ENCODE peak calls at places on chromosomes 13 and 19, in seven cellular contexts. One of them, this sample, is unnamed.

GRCh38 chr19:9645466-9645865 is 24.4 kb upstream of the ZNF561 start:
- DNase-seq in SW 1271: peak; percentile 9
- DNase-seq in stimulated activated CD4-positive, alpha-beta T cell treated with anti-CD3 and anti-CD28 coated beads, TNF-alpha, amount 100 ng/mL, for 24 hours: no peak
- DNase-seq in PC-9: peak; percentile 33
- DNase-seq in activated T-helper 1 cell treated with anti-CD3 and anti-CD28 coated beads, Interleukin-12 subunit alpha, Interleukin-12 subunit beta, Interleukin-2, Interleukin-4 antibody, amounts not matched to agents 30 ng/mL and 10 ng/mL and 1 ng/mL, durations not matched to agents 14 hours and 24 hours and 36 hours: no peak
- DNase-seq in LoVo: no peak
- DNase-seq in retina: no peak
- DNase-seq in this sample: no peak

GRCh38 chr19:2290441-2291184 is 8.6 kb upstream of the PEAK3 start:
- DNase-seq in stimulated activated CD4-positive, alpha-beta T cell treated with anti-CD3 and anti-CD28 coated beads, TNF-alpha, amount 100 ng/mL, for 24 hours: no peak
- DNase-seq in LoVo: no peak
- DNase-seq in retina: peak; percentile 66
- DNase-seq in PC-9: no peak
- DNase-seq in activated T-helper 1 cell treated with anti-CD3 and anti-CD28 coated beads, Interleukin-12 subunit alpha, Interleukin-12 subunit beta, Interleukin-2, Interleukin-4 antibody, amounts not matched to agents 30 ng/mL and 10 ng/mL and 1 ng/mL, durations not matched to agents 14 hours and 24 hours and 36 hours: peak; percentile 25
- DNase-seq in SW 1271: no peak
- DNase-seq in this sample: no peak

GRCh38 chr19:8302734-8303133 is 5.4 kb downstream of the CD320 start:
- DNase-seq in activated T-helper 1 cell treated with anti-CD3 and anti-CD28 coated beads, Interleukin-12 subunit alpha, Interleukin-12 subunit beta, Interleukin-2, Interleukin-4 antibody, amounts not matched to agents 30 ng/mL and 10 ng/mL and 1 ng/mL, durations not matched to agents 14 hours and 24 hours and 36 hours: no peak
- DNase-seq in stimulated activated CD4-positive, alpha-beta T cell treated with anti-CD3 and anti-CD28 coated beads, TNF-alpha, amount 100 ng/mL, for 24 hours: no peak
- DNase-seq in retina: no peak
- DNase-seq in SW 1271: no peak
- DNase-seq in LoVo: no peak
- DNase-seq in PC-9: no peak
- DNase-seq in this sample: no peak

GRCh38 chr13:97495678-97496077 is 61.7 kb downstream of the RAP2A start:
- DNase-seq in stimulated activated CD4-positive, alpha-beta T cell treated with anti-CD3 and anti-CD28 coated beads, TNF-alpha, amount 100 ng/mL, for 24 hours: no peak
- DNase-seq in retina: no peak
- DNase-seq in PC-9: peak; percentile 50
- DNase-seq in SW 1271: no peak
- DNase-seq in LoVo: no peak
- DNase-seq in activated T-helper 1 cell treated with anti-CD3 and anti-CD28 coated beads, Interleukin-12 subunit alpha, Interleukin-12 subunit beta, Interleukin-2, Interleukin-4 antibody, amounts not matched to agents 30 ng/mL and 10 ng/mL and 1 ng/mL, durations not matched to agents 14 hours and 24 hours and 36 hours: no peak
- DNase-seq in this sample: no peak

GRCh38 chr19:34243876-34244578 is 10.3 kb upstream of the GARRE1 start:
- DNase-seq in activated T-helper 1 cell treated with anti-CD3 and anti-CD28 coated beads, Interleukin-12 subunit alpha, Interleukin-12 subunit beta, Interleukin-2, Interleukin-4 antibody, amounts not matched to agents 30 ng/mL and 10 ng/mL and 1 ng/mL, durations not matched to agents 14 hours and 24 hours and 36 hours: no peak
- DNase-seq in LoVo: no peak
- DNase-seq in PC-9: no peak
- DNase-seq in stimulated activated CD4-positive, alpha-beta T cell treated with anti-CD3 and anti-CD28 coated beads, TNF-alpha, amount 100 ng/mL, for 24 hours: no peak
- DNase-seq in SW 1271: no peak
- DNase-seq in retina: no peak
- DNase-seq in this sample: no peak

GRCh38 chr13:46622918-46623256 is 69.9 kb downstream of the LRCH1 start:
- DNase-seq in stimulated activated CD4-positive, alpha-beta T cell treated with anti-CD3 and anti-CD28 coated beads, TNF-alpha, amount 100 ng/mL, for 24 hours: no peak
- DNase-seq in SW 1271: no peak
- DNase-seq in retina: no peak
- DNase-seq in PC-9: no peak
- DNase-seq in LoVo: no peak
- DNase-seq in activated T-helper 1 cell treated with anti-CD3 and anti-CD28 coated beads, Interleukin-12 subunit alpha, Interleukin-12 subunit beta, Interleukin-2, Interleukin-4 antibody, amounts not matched to agents 30 ng/mL and 10 ng/mL and 1 ng/mL, durations not matched to agents 14 hours and 24 hours and 36 hours: no peak
- DNase-seq in this sample: peak; percentile 21

GRCh38 chr13:98396071-98396710 is 180.7 kb downstream of the STK24 start:
- DNase-seq in SW 1271: no peak
- DNase-seq in LoVo: no peak
- DNase-seq in retina: no peak
- DNase-seq in stimulated activated CD4-positive, alpha-beta T cell treated with anti-CD3 and anti-CD28 coated beads, TNF-alpha, amount 100 ng/mL, for 24 hours: no peak
- DNase-seq in activated T-helper 1 cell treated with anti-CD3 and anti-CD28 coated beads, Interleukin-12 subunit alpha, Interleukin-12 subunit beta, Interleukin-2, Interleukin-4 antibody, amounts not matched to agents 30 ng/mL and 10 ng/mL and 1 ng/mL, durations not matched to agents 14 hours and 24 hours and 36 hours: no peak
- DNase-seq in PC-9: no peak
- DNase-seq in this sample: no peak

GRCh38 chr19:2551864-2552185 is 75.9 kb downstream of the GADD45B start:
- DNase-seq in PC-9: no peak
- DNase-seq in LoVo: no peak
- DNase-seq in stimulated activated CD4-positive, alpha-beta T cell treated with anti-CD3 and anti-CD28 coated beads, TNF-alpha, amount 100 ng/mL, for 24 hours: no peak
- DNase-seq in retina: peak; percentile 21
- DNase-seq in SW 1271: no peak
- DNase-seq in activated T-helper 1 cell treated with anti-CD3 and anti-CD28 coated beads, Interleukin-12 subunit alpha, Interleukin-12 subunit beta, Interleukin-2, Interleukin-4 antibody, amounts not matched to agents 30 ng/mL and 10 ng/mL and 1 ng/mL, durations not matched to agents 14 hours and 24 hours and 36 hours: no peak
- DNase-seq in this sample: no peak

GRCh38 chr13:99296270-99296865 is 10.8 kb downstream of the GPR183 start:
- DNase-seq in PC-9: no peak
- DNase-seq in SW 1271: no peak
- DNase-seq in LoVo: no peak
- DNase-seq in retina: no peak
- DNase-seq in stimulated activated CD4-positive, alpha-beta T cell treated with anti-CD3 and anti-CD28 coated beads, TNF-alpha, amount 100 ng/mL, for 24 hours: no peak
- DNase-seq in activated T-helper 1 cell treated with anti-CD3 and anti-CD28 coated beads, Interleukin-12 subunit alpha, Interleukin-12 subunit beta, Interleukin-2, Interleukin-4 antibody, amounts not matched to agents 30 ng/mL and 10 ng/mL and 1 ng/mL, durations not matched to agents 14 hours and 24 hours and 36 hours: no peak
- DNase-seq in this sample: no peak

GRCh38 chr13:42258747-42259146 is 13.2 kb upstream of the AKAP11 start:
- DNase-seq in LoVo: no peak
- DNase-seq in activated T-helper 1 cell treated with anti-CD3 and anti-CD28 coated beads, Interleukin-12 subunit alpha, Interleukin-12 subunit beta, Interleukin-2, Interleukin-4 antibody, amounts not matched to agents 30 ng/mL and 10 ng/mL and 1 ng/mL, durations not matched to agents 14 hours and 24 hours and 36 hours: no peak
- DNase-seq in stimulated activated CD4-positive, alpha-beta T cell treated with anti-CD3 and anti-CD28 coated beads, TNF-alpha, amount 100 ng/mL, for 24 hours: no peak
- DNase-seq in PC-9: no peak
- DNase-seq in SW 1271: no peak
- DNase-seq in retina: no peak
- DNase-seq in this sample: no peak

GRCh38 chr13:43364210-43365041 is 341.0 kb downstream of the DNAJC15 start:
- DNase-seq in activated T-helper 1 cell treated with anti-CD3 and anti-CD28 coated beads, Interleukin-12 subunit alpha, Interleukin-12 subunit beta, Interleukin-2, Interleukin-4 antibody, amounts not matched to agents 30 ng/mL and 10 ng/mL and 1 ng/mL, durations not matched to agents 14 hours and 24 hours and 36 hours: no peak
- DNase-seq in PC-9: no peak
- DNase-seq in retina: peak; percentile 26
- DNase-seq in stimulated activated CD4-positive, alpha-beta T cell treated with anti-CD3 and anti-CD28 coated beads, TNF-alpha, amount 100 ng/mL, for 24 hours: no peak
- DNase-seq in LoVo: no peak
- DNase-seq in SW 1271: no peak
- DNase-seq in this sample: peak; percentile 79

GRCh38 chr19:51637362-51637978 is 7.3 kb upstream of the SIGLEC5 start:
- DNase-seq in activated T-helper 1 cell treated with anti-CD3 and anti-CD28 coated beads, Interleukin-12 subunit alpha, Interleukin-12 subunit beta, Interleukin-2, Interleukin-4 antibody, amounts not matched to agents 30 ng/mL and 10 ng/mL and 1 ng/mL, durations not matched to agents 14 hours and 24 hours and 36 hours: no peak
- DNase-seq in retina: no peak
- DNase-seq in stimulated activated CD4-positive, alpha-beta T cell treated with anti-CD3 and anti-CD28 coated beads, TNF-alpha, amount 100 ng/mL, for 24 hours: no peak
- DNase-seq in SW 1271: peak; percentile 1
- DNase-seq in LoVo: no peak
- DNase-seq in PC-9: no peak
- DNase-seq in this sample: no peak

GRCh38 chr13:106534844-106535551 is 464 bp downstream of the EFNB2 start:
- DNase-seq in stimulated activated CD4-positive, alpha-beta T cell treated with anti-CD3 and anti-CD28 coated beads, TNF-alpha, amount 100 ng/mL, for 24 hours: no peak
- DNase-seq in retina: peak; percentile 72
- DNase-seq in SW 1271: no peak
- DNase-seq in activated T-helper 1 cell treated with anti-CD3 and anti-CD28 coated beads, Interleukin-12 subunit alpha, Interleukin-12 subunit beta, Interleukin-2, Interleukin-4 antibody, amounts not matched to agents 30 ng/mL and 10 ng/mL and 1 ng/mL, durations not matched to agents 14 hours and 24 hours and 36 hours: no peak
- DNase-seq in LoVo: no peak
- DNase-seq in PC-9: no peak
- DNase-seq in this sample: peak; percentile 61

GRCh38 chr19:3006075-3006767 is 22.9 kb downstream of the TLE2 start:
- DNase-seq in PC-9: peak; percentile 50
- DNase-seq in retina: no peak
- DNase-seq in LoVo: no peak
- DNase-seq in stimulated activated CD4-positive, alpha-beta T cell treated with anti-CD3 and anti-CD28 coated beads, TNF-alpha, amount 100 ng/mL, for 24 hours: no peak
- DNase-seq in SW 1271: no peak
- DNase-seq in activated T-helper 1 cell treated with anti-CD3 and anti-CD28 coated beads, Interleukin-12 subunit alpha, Interleukin-12 subunit beta, Interleukin-2, Interleukin-4 antibody, amounts not matched to agents 30 ng/mL and 10 ng/mL and 1 ng/mL, durations not matched to agents 14 hours and 24 hours and 36 hours: no peak
- DNase-seq in this sample: no peak

GRCh38 chr13:34361528-34361927 is 543.6 kb downstream of the RFC3 start:
- DNase-seq in stimulated activated CD4-positive, alpha-beta T cell treated with anti-CD3 and anti-CD28 coated beads, TNF-alpha, amount 100 ng/mL, for 24 hours: no peak
- DNase-seq in activated T-helper 1 cell treated with anti-CD3 and anti-CD28 coated beads, Interleukin-12 subunit alpha, Interleukin-12 subunit beta, Interleukin-2, Interleukin-4 antibody, amounts not matched to agents 30 ng/mL and 10 ng/mL and 1 ng/mL, durations not matched to agents 14 hours and 24 hours and 36 hours: no peak
- DNase-seq in retina: peak; percentile 29
- DNase-seq in PC-9: no peak
- DNase-seq in LoVo: no peak
- DNase-seq in SW 1271: no peak
- DNase-seq in this sample: no peak